ENCODE peak calls at places on chromosomes 1 and 21, in seven cellular contexts. H is astrocyte of the spinal cord, Y is GM03348, Q is A549, U is HFF-Myc, O is renal cortical epithelial cell, M is lower lobe of right lung. X is an unnamed sample.

GRCh38 chr1:247680171-247680570 is 632 bp upstream of the OR13G1 start:
- DNase-seq in Y (no peak), M (no peak), Q (no peak), H (no peak), O (no peak), U (no peak), X (no peak)

GRCh38 chr1:54337928-54338327 is 68.3 kb downstream of the SSBP3 start:
- DNase-seq in U (no peak), Y (no peak), H (no peak), Q (no peak), M (no peak), O (no peak), X (no peak)

GRCh38 chr21:22710725-22711124 is 1712.5 kb downstream of the NCAM2 start:
- DNase-seq in U (no peak), O (no peak), Y (no peak), H (no peak), Q (no peak), M (no peak), X (no peak)

GRCh38 chr1:200242379-200243041 is 167.3 kb downstream of the ZNF281 start:
- DNase-seq in U (no peak), Y (no peak), H (no peak), Q (no peak), O (no peak), M (no peak), X (peak)

GRCh38 chr1:228009116-228009827 is 2.5 kb downstream of the WNT3A start:
- DNase-seq in Q (no peak), H (no peak), Y (no peak), U (no peak), M (no peak), O (no peak), X (no peak)

GRCh38 chr1:4700801-4701200 is 46.4 kb downstream of the AJAP1 start:
- DNase-seq in U (no peak), Y (no peak), O (peak), Q (no peak), M (no peak), H (no peak), X (no peak)

GRCh38 chr1:34867421-34867820 is 7.9 kb upstream of the SMIM12 start:
- DNase-seq in Y (no peak), O (no peak), Q (no peak), H (no peak), U (no peak), M (no peak), X (no peak)

GRCh38 chr1:212669102-212669501 is 30.5 kb downstream of the BATF3 start:
- DNase-seq in O (peak), Q (peak), M (no peak), H (no peak), Y (no peak), U (no peak), X (peak)

GRCh38 chr1:58925247-58925646 is 141.4 kb upstream of the JUN start:
- DNase-seq in U (no peak), H (no peak), Y (no peak), M (no peak), O (no peak), Q (no peak), X (no peak)